ENCODE peak calls at places on chromosomes 1 and 21, in ten cellular contexts. G is esophagus muscularis mucosa, Z is kidney epithelial cell, T is nephron progenitor cell, R is Calu3, S is cardiac fibroblast, L is mesothelial cell of epicardium, M is fibroblast of mammary gland, Q is neural crest cell, E is stomach. I is an unnamed sample.

GRCh38 chr1:245931450-245931849 is 575.6 kb downstream of the SMYD3 start:
- DNase-seq in G (no peak), Z (no peak), T (no peak), R (no peak), S (no peak), L (no peak), M (no peak), Q (no peak), E (no peak), I (no peak)

GRCh38 chr1:39261712-39262221 is 57.3 kb downstream of the MACF1 start:
- DNase-seq in G (no peak), Z (no peak), T (no peak), R (no peak), S (peak; percentile 29), L (no peak), M (peak; percentile 49), Q (no peak), E (no peak), I (no peak)

GRCh38 chr1:68270993-68271392 is 38.7 kb upstream of the WLS start:
- DNase-seq in G (no peak), Z (no peak), T (no peak), R (no peak), S (no peak), L (no peak), M (no peak), Q (no peak), E (no peak), I (no peak)

GRCh38 chr1:12553963-12554362 is 64.0 kb downstream of the DHRS3 start:
- DNase-seq in G (no peak), Z (no peak), T (no peak), R (no peak), S (no peak), L (no peak), M (peak; percentile 17), Q (no peak), E (no peak), I (no peak)

GRCh38 chr1:84851839-84852238 is 41.2 kb downstream of the LPAR3 start:
- DNase-seq in G (peak; percentile 39), Z (peak; percentile 60), T (no peak), R (peak; percentile 26), S (peak; percentile 85), L (no peak), M (peak; percentile 95), Q (no peak), E (no peak), I (no peak)

GRCh38 chr1:66642992-66643391 is 109.0 kb downstream of the SGIP1 start:
- DNase-seq in G (no peak), Z (no peak), T (no peak), R (no peak), S (no peak), L (no peak), M (peak; percentile 56), Q (no peak), E (no peak), I (no peak)

GRCh38 chr1:218259800-218260199 is 25.3 kb upstream of the RRP15 start:
- DNase-seq in G (no peak), Z (no peak), T (peak; percentile 4), R (peak; percentile 59), S (no peak), L (no peak), M (no peak), Q (no peak), E (no peak), I (peak; percentile 27)

GRCh38 chr1:201261771-201262547 is 21.3 kb upstream of the PKP1 start:
- DNase-seq in G (peak; percentile 88), Z (no peak), T (no peak), R (no peak), S (no peak), L (no peak), M (no peak), Q (no peak), E (no peak), I (no peak)

GRCh38 chr1:106502659-106503058 is 553.8 kb upstream of the PRMT6 start:
- DNase-seq in G (no peak), Z (no peak), T (no peak), R (no peak), S (no peak), L (no peak), M (no peak), Q (no peak), E (no peak), I (no peak)

GRCh38 chr1:179973198-179974114 is 18.8 kb downstream of the CEP350 start:
- DNase-seq in G (no peak), Z (no peak), T (no peak), R (no peak), S (peak; percentile 23), L (no peak), M (no peak), Q (no peak), E (no peak), I (no peak)

GRCh38 chr1:209884665-209885117 is 53.3 kb upstream of the SYT14 start:
- DNase-seq in G (no peak), Z (peak; percentile 100), T (no peak), R (peak; percentile 95), S (peak; percentile 97), L (no peak), M (peak; percentile 100), Q (no peak), E (peak; percentile 39), I (no peak)

GRCh38 chr1:6460349-6461236 is 5.4 kb downstream of the TNFRSF25 start:
- DNase-seq in G (no peak), Z (no peak), T (no peak), R (no peak), S (no peak), L (no peak), M (no peak), Q (no peak), E (peak; percentile 36), I (peak; percentile 87)

GRCh38 chr1:236016083-236016482 is 48.8 kb downstream of the NID1 start:
- DNase-seq in G (no peak), Z (no peak), T (no peak), R (no peak), S (peak; percentile 69), L (no peak), M (peak; percentile 98), Q (no peak), E (no peak), I (no peak)

GRCh38 chr1:237671935-237672334 is 218.8 kb downstream of the ZP4 start:
- DNase-seq in G (no peak), Z (no peak), T (no peak), R (no peak), S (no peak), L (no peak), M (no peak), Q (no peak), E (no peak), I (no peak)

GRCh38 chr1:5720045-5720444 is 272.2 kb downstream of the NPHP4 start:
- DNase-seq in G (no peak), Z (no peak), T (no peak), R (no peak), S (no peak), L (no peak), M (no peak), Q (no peak), E (peak; percentile 20), I (no peak)

GRCh38 chr1:8815582-8816285 is 1.7 kb downstream of the RERE start:
- DNase-seq in G (peak; percentile 74), Z (no peak), T (no peak), R (no peak), S (peak; percentile 54), L (no peak), M (no peak), Q (peak; percentile 43), E (peak; percentile 16), I (no peak)

GRCh38 chr1:20355828-20356735 is 65.4 kb downstream of the VWA5B1 start:
- DNase-seq in G (no peak), Z (no peak), T (no peak), R (peak; percentile 18), S (no peak), L (no peak), M (no peak), Q (no peak), E (no peak), I (no peak)

GRCh38 chr1:1398677-1399186 is 403 bp downstream of the CCNL2 start:
- DNase-seq in G (no peak), Z (no peak), T (peak; percentile 23), R (no peak), S (no peak), L (no peak), M (no peak), Q (no peak), E (no peak), I (no peak)

GRCh38 chr1:205588691-205589445 is 42.9 kb downstream of the ELK4 start:
- DNase-seq in G (no peak), Z (no peak), T (peak; percentile 29), R (peak; percentile 61), S (peak; percentile 82), L (no peak), M (peak; percentile 60), Q (no peak), E (no peak), I (no peak)
- TF ChIP-seq CTCF in G (no peak), Z (peak; percentile 70), T (peak; percentile 18), R (peak; percentile 33), S (peak; percentile 64), L (no peak), M (peak; percentile 64), Q (peak; percentile 35), E (no peak), I (peak; percentile 30)

GRCh38 chr21:33901421-33902288 is 13.9 kb downstream of the ATP5PO start:
- DNase-seq in G (no peak), Z (no peak), T (peak; percentile 41), R (peak; percentile 7), S (peak; percentile 82), L (no peak), M (peak; percentile 79), Q (peak; percentile 43), E (no peak), I (no peak)
- TF ChIP-seq CTCF in G (peak; percentile 48), Z (peak; percentile 52), T (peak; percentile 51), R (no peak), S (peak; percentile 62), L (no peak), M (peak; percentile 69), Q (peak; percentile 62), E (no peak), I (peak; percentile 4)

DNA sequence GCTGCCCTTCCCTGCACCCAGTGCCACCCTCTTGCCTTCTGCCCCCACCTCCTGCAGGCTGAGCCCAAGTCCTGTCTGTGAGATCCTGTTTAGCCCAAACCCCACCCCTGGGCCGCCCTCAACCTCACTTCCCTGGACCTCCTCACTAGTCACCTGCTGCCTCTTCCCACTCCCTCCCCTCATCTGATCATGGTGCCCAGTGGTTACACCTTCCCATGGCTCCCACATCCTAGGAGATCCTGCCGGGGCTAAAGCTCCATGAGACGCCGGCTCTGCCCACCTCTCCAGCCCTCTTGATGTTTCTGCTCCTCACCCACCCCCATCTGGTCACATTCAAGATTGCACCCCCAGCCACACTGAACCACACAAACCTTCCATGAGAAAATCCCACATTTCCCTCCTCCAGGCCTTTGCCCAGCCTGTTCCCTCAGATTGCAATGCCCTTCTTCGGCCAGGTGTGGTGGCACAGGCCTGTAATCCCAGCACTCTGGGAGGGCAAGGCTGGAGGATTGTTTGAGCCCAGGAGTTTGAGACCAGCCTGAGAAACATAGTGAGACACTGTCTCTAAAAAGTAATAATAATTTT is 17.0 kb downstream of the TTC39A start:
- DNase-seq in G (no peak), Z (no peak), T (peak; percentile 20), R (peak; percentile 48), S (peak; percentile 21), L (no peak), M (peak; percentile 10), Q (no peak), E (no peak), I (no peak)
- TF ChIP-seq CTCF in G (no peak), Z (peak; percentile 29), T (no peak), R (no peak), S (peak; percentile 22), L (no peak), M (no peak), Q (peak; percentile 29), E (no peak), I (no peak)

GRCh38 chr1:211695135-211695816 is 19.9 kb upstream of the NEK2 start:
- DNase-seq in G (no peak), Z (no peak), T (no peak), R (no peak), S (peak; percentile 10), L (no peak), M (no peak), Q (no peak), E (no peak), I (peak; percentile 66)
- TF ChIP-seq CTCF in G (no peak), Z (no peak), T (no peak), R (no peak), S (no peak), L (no peak), M (no peak), Q (no peak), E (no peak), I (no peak)

I was measured in GM20000.